ENCODE peak calls at places on chromosome X, in seven cellular contexts. H is mammary epithelial cell, S is endothelial cell of umbilical vein, T is IMR-90, K is thoracic aorta, N is esophagus muscularis mucosa, W is cardiac muscle cell. V is an unnamed sample.
A peak's percentile ranks its signal among the peaks of the same experiment; 100 is the strongest.

GRCh38 chrX:21658152-21658737 is at the start of gene KLHL34:
- DNase-seq in W (no peak), N (no peak), S (no peak), H (no peak), K (no peak), T (no peak), V (no peak)

GRCh38 chrX:102765217-102765616 is 44.7 kb downstream of the GPRASP3 start:
- DNase-seq in K (no peak), S (peak; percentile 95), H (peak; percentile 25), N (no peak), W (peak; percentile 84), T (peak; percentile 82), V (no peak)

GRCh38 chrX:101462892-101463291 is 22.4 kb upstream of the ARMCX4 start:
- DNase-seq in H (peak; percentile 16), W (peak; percentile 32), T (peak; percentile 24), K (no peak), N (no peak), S (peak; percentile 47), V (no peak)

GRCh38 chrX:134607523-134607922 is 50.7 kb downstream of the PLAC1 start:
- DNase-seq in H (no peak), W (no peak), T (no peak), S (no peak), N (no peak), K (no peak), V (no peak)

GRCh38 chrX:130895299-130895698 is 7.7 kb downstream of the ENOX2 start:
- DNase-seq in N (no peak), W (peak; percentile 80), S (no peak), K (no peak), H (no peak), T (peak; percentile 11), V (no peak)

GRCh38 chrX:154348646-154349358 is 25.6 kb downstream of the FLNA start:
- DNase-seq in S (no peak), N (no peak), H (no peak), T (no peak), W (peak; percentile 7), K (no peak), V (no peak)

GRCh38 chrX:43969504-43970501 is 3.4 kb downstream of the NDP start:
- DNase-seq in K (no peak), H (no peak), N (no peak), T (peak; percentile 56), S (no peak), W (peak; percentile 50), V (no peak)

GRCh38 chrX:32447640-32448039 is 763.7 kb downstream of the DMD start:
- DNase-seq in W (no peak), K (no peak), N (no peak), S (no peak), H (no peak), T (no peak), V (no peak)

GRCh38 chrX:152220612-152221011 is 82.2 kb upstream of the MAGEA10 start:
- DNase-seq in K (no peak), S (no peak), T (no peak), W (no peak), N (no peak), H (peak; percentile 80), V (no peak)

GRCh38 chrX:12494400-12495138 is 296.6 kb upstream of the PRPS2 start:
- DNase-seq in H (no peak), K (no peak), N (no peak), S (no peak), T (no peak), W (no peak), V (no peak)

GRCh38 chrX:100658936-100659335 is 14.9 kb downstream of the SRPX2 start:
- DNase-seq in K (no peak), T (no peak), N (no peak), H (no peak), S (peak; percentile 75), W (no peak), V (no peak)

GRCh38 chrX:118350221-118350620 is 4.3 kb downstream of the WDR44 start:
- DNase-seq in W (peak; percentile 41), K (no peak), N (no peak), S (peak; percentile 31), T (peak; percentile 40), H (no peak), V (no peak)

GRCh38 chrX:45758319-45758718 is 557.6 kb upstream of the DIPK2B start:
- DNase-seq in W (peak; percentile 86), T (peak; percentile 93), S (peak; percentile 86), N (no peak), H (peak; percentile 89), K (no peak), V (peak; percentile 82)

GRCh38 chrX:45762699-45763647 is 562.3 kb upstream of the DIPK2B start:
- DNase-seq in W (no peak), T (no peak), K (no peak), N (no peak), S (peak; percentile 44), H (peak; percentile 77), V (no peak)

GRCh38 chrX:45761920-45762319 is 561.2 kb upstream of the DIPK2B start:
- DNase-seq in H (no peak), W (no peak), N (no peak), S (no peak), T (no peak), K (no peak), V (no peak)

GRCh38 chrX:45758738-45759397 is 558.2 kb upstream of the DIPK2B start:
- DNase-seq in H (peak; percentile 73), K (no peak), T (peak; percentile 49), N (no peak), S (no peak), W (no peak), V (no peak)

DNA sequence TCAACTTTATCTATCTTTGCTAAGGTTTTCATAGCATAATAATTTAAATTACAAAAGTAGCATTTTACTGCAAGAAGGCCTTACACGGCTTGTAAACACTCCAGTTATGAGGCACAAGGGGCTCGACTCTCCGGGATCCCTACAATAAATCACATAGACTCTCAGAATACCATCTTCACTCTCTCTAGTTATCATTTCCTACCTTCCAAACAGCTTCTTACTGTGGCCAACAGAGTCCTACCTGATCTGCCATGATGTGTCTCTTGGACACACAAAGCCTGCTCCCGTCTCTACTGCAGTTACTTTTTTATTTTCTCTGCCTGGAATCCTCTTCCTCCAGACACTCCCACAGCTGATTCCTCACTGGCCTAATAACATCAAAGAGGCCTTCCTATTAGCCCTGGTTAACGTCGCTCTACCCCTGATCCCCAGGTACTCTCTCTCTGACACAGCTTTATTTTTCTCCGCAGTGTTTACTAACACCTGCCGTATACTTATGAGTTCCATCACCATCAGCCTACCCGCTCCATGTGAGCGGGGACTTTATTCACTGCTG is 559.6 kb upstream of the DIPK2B start:
- DNase-seq in W (no peak), K (no peak), T (no peak), S (no peak), H (no peak), N (no peak), V (no peak)
- H3K36me3 ChIP-seq in W (no peaks in the 10 kb centered on the region), K (no peaks in the 10 kb centered on the region), T (peaks cover 21% of the 10 kb centered on the region), S (peaks cover 5% of the 10 kb centered on the region), H (peaks cover 31% of the 10 kb centered on the region), N (no peaks in the 10 kb centered on the region), V (no peaks in the 10 kb centered on the region)

GRCh38 chrX:38220936-38221386 is 290 bp upstream of the SRPX start:
- DNase-seq in K (no peak), H (no peak), T (peak; percentile 25), S (peak; percentile 35), W (peak; percentile 79), N (no peak), V (no peak)
- H3K4me3 ChIP-seq in K (peak overlapping the region; percentile 68), H (peak overlapping the region; percentile 55), T (peak overlapping the region; percentile 71), S (peak overlapping the region; percentile 28), W (peak overlapping the region; percentile 48), N (peak overlapping the region; percentile 58), V (peak overlapping the region; percentile 46)

GRCh38 chrX:124085063-124085462 is 123.6 kb downstream of the STAG2 start:
- DNase-seq in S (no peak), N (no peak), W (no peak), H (no peak), T (no peak), K (no peak), V (no peak)

GRCh38 chrX:124086411-124086810 is 124.9 kb downstream of the STAG2 start:
- DNase-seq in K (no peak), T (no peak), S (no peak), H (no peak), W (no peak), N (no peak), V (no peak)

DNA sequence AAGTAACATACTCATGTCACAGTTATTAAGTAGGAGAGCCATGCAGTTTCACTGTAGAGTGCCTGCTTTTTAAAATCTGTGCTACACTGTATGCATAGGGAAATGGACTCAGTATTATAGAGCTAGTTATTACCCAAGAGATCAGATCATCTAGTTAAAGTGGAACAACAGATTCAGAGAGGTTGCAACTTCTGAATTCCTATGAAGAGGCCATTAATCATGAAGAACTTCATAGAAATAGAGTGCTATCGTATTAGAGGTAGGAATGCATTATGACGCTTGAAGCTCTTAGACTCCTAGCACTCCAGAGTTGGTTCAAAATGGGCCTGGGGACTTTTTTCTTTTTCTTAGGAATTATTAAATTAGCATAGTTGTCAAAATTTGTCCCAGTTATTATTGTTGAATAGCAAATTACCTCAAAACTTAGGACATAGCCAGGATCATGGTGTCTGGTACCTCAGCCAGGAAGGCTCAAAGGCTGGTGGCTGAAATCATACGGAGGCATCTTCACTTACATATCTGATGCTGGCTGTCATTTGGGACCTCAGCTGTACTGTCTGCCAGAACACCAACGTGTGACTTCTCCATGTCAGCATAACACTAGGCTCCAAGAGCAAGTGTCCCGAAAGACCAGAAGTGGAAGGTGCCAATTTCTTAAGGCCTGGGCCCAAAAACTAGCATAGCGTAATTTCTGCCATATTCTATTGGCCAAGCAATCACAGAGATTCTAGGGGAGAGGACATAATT is 125.7 kb downstream of the STAG2 start:
- DNase-seq in K (no peak), S (no peak), W (no peak), H (no peak), T (no peak), N (no peak), V (no peak)
- H3K36me3 ChIP-seq in K (peaks cover 3% of the 10 kb centered on the region), S (peaks cover 6% of the 10 kb centered on the region), W (peaks cover 17% of the 10 kb centered on the region), H (peaks cover 9% of the 10 kb centered on the region), T (peaks cover 18% of the 10 kb centered on the region), N (peaks cover 44% of the 10 kb centered on the region), V (peaks cover 1% of the 10 kb centered on the region)

GRCh38 chrX:142998447-142999208 is 27.1 kb upstream of the SPANXN4 start:
- DNase-seq in T (no peak), H (no peak), K (no peak), S (no peak), W (peak; percentile 13), N (no peak), V (no peak)
- H3K4me3 ChIP-seq in T (no peak overlapping the region), H (no peak overlapping the region), K (no peak overlapping the region), S (no peak overlapping the region), W (no peak overlapping the region), N (no peak overlapping the region), V (no peak overlapping the region)

GRCh38 chrX:139802048-139802447 is 94.1 kb upstream of the MCF2 start:
- DNase-seq in W (no peak), K (no peak), S (no peak), N (no peak), T (no peak), H (no peak), V (no peak)

GRCh38 chrX:139804482-139804881 is 96.5 kb upstream of the MCF2 start:
- DNase-seq in W (no peak), H (no peak), T (no peak), S (no peak), K (no peak), N (no peak), V (no peak)

GRCh38 chrX:139798701-139799100 is 90.7 kb upstream of the MCF2 start:
- DNase-seq in H (no peak), S (no peak), N (no peak), W (no peak), K (no peak), T (no peak), V (no peak)

GRCh38 chrX:139803224-139803623 is 95.3 kb upstream of the MCF2 start:
- DNase-seq in T (no peak), S (no peak), H (no peak), W (no peak), K (no peak), N (no peak), V (no peak)

GRCh38 chrX:139801397-139801813 is 93.4 kb upstream of the MCF2 start:
- DNase-seq in H (no peak), T (no peak), S (no peak), N (no peak), W (no peak), K (no peak), V (no peak)
- H3K36me3 ChIP-seq in H (no peaks in the 10 kb centered on the region), T (peaks cover 3% of the 10 kb centered on the region), S (no peaks in the 10 kb centered on the region), N (no peaks in the 10 kb centered on the region), W (no peaks in the 10 kb centered on the region), K (peaks cover 4% of the 10 kb centered on the region), V (no peaks in the 10 kb centered on the region)

V was measured in kidney epithelial cell.